ENCODE peak calls at places on chromosomes 4 and X, in five cellular contexts. One of them, this sample, is unnamed.

GRCh38 chr4:186844059-186844681 is 120.5 kb upstream of the FAT1 start:
- DNase-seq in spleen: no peak
- DNase-seq in cardiac fibroblast: peak; percentile 64
- DNase-seq in HFF-Myc: no peak
- DNase-seq in type B pancreatic cell: no peak
- DNase-seq in this sample: peak; percentile 65

GRCh38 chr4:94262163-94263016 is 54.7 kb downstream of the SMARCAD1 start:
- DNase-seq in HFF-Myc: no peak
- DNase-seq in type B pancreatic cell: no peak
- DNase-seq in cardiac fibroblast: no peak
- DNase-seq in spleen: no peak
- DNase-seq in this sample: no peak

GRCh38 chr4:156941940-156942548 is 29.6 kb downstream of the PDGFC start:
- DNase-seq in cardiac fibroblast: peak; percentile 81
- DNase-seq in HFF-Myc: peak; percentile 80
- DNase-seq in type B pancreatic cell: peak; percentile 68
- DNase-seq in spleen: no peak
- DNase-seq in this sample: peak; percentile 86

GRCh38 chrX:154715825-154716224 is 35.1 kb downstream of the GAB3 start:
- DNase-seq in cardiac fibroblast: no peak
- DNase-seq in spleen: no peak
- DNase-seq in type B pancreatic cell: no peak
- DNase-seq in HFF-Myc: no peak
- DNase-seq in this sample: no peak

GRCh38 chr4:142614621-142615323 is 231.3 kb downstream of the INPP4B start:
- DNase-seq in type B pancreatic cell: no peak
- DNase-seq in spleen: no peak
- DNase-seq in cardiac fibroblast: peak; percentile 4
- DNase-seq in HFF-Myc: peak; percentile 49
- DNase-seq in this sample: peak; percentile 43

GRCh38 chr4:89929425-89930272 is 35.0 kb downstream of the MMRN1 start:
- DNase-seq in HFF-Myc: no peak
- DNase-seq in type B pancreatic cell: no peak
- DNase-seq in spleen: no peak
- DNase-seq in cardiac fibroblast: no peak
- DNase-seq in this sample: no peak

GRCh38 chr4:168540086-168540864 is 43.4 kb downstream of the PALLD start:
- DNase-seq in cardiac fibroblast: peak; percentile 31
- DNase-seq in type B pancreatic cell: no peak
- DNase-seq in spleen: no peak
- DNase-seq in HFF-Myc: no peak
- DNase-seq in this sample: peak; percentile 41

GRCh38 chr4:154807042-154807630 is 26.1 kb downstream of the RBM46 start:
- DNase-seq in spleen: no peak
- DNase-seq in cardiac fibroblast: peak; percentile 70
- DNase-seq in type B pancreatic cell: no peak
- DNase-seq in HFF-Myc: peak; percentile 30
- DNase-seq in this sample: peak; percentile 78

GRCh38 chr4:168612435-168613139 is 115.7 kb downstream of the PALLD start:
- DNase-seq in spleen: no peak
- DNase-seq in cardiac fibroblast: peak; percentile 55
- DNase-seq in HFF-Myc: no peak
- DNase-seq in type B pancreatic cell: no peak
- DNase-seq in this sample: peak; percentile 94

GRCh38 chr4:8129136-8129535 is 29.5 kb downstream of the ABLIM2 start:
- DNase-seq in type B pancreatic cell: no peak
- DNase-seq in cardiac fibroblast: no peak
- DNase-seq in HFF-Myc: no peak
- DNase-seq in spleen: no peak
- DNase-seq in this sample: no peak

GRCh38 chrX:53195401-53195800 is 29.6 kb downstream of the KDM5C start:
- DNase-seq in HFF-Myc: no peak
- DNase-seq in spleen: no peak
- DNase-seq in type B pancreatic cell: no peak
- DNase-seq in cardiac fibroblast: no peak
- DNase-seq in this sample: no peak

GRCh38 chrX:12580548-12580947 is 210.7 kb upstream of the PRPS2 start:
- DNase-seq in spleen: no peak
- DNase-seq in cardiac fibroblast: no peak
- DNase-seq in type B pancreatic cell: no peak
- DNase-seq in HFF-Myc: no peak
- DNase-seq in this sample: no peak

GRCh38 chr4:163495900-163496299 is 1.4 kb downstream of the TMA16 start:
- DNase-seq in spleen: no peak
- DNase-seq in cardiac fibroblast: no peak
- DNase-seq in type B pancreatic cell: no peak
- DNase-seq in HFF-Myc: no peak
- DNase-seq in this sample: no peak

GRCh38 chr4:113899260-113900177 is 79.9 kb downstream of the ARSJ start:
- DNase-seq in HFF-Myc: no peak
- DNase-seq in type B pancreatic cell: no peak
- DNase-seq in cardiac fibroblast: no peak
- DNase-seq in spleen: no peak
- DNase-seq in this sample: no peak

GRCh38 chr4:150302553-150302952 is 224.3 kb downstream of the DCLK2 start:
- DNase-seq in spleen: no peak
- DNase-seq in cardiac fibroblast: peak; percentile 94
- DNase-seq in type B pancreatic cell: no peak
- DNase-seq in HFF-Myc: peak; percentile 93
- DNase-seq in this sample: peak; percentile 99

GRCh38 chr4:35760706-35761278 is 483.5 kb downstream of the ARAP2 start:
- DNase-seq in type B pancreatic cell: no peak
- DNase-seq in spleen: no peak
- DNase-seq in cardiac fibroblast: no peak
- DNase-seq in HFF-Myc: no peak
- DNase-seq in this sample: no peak

GRCh38 chr4:86331362-86331761 is 28.5 kb downstream of the MAPK10 start:
- DNase-seq in cardiac fibroblast: no peak
- DNase-seq in type B pancreatic cell: no peak
- DNase-seq in spleen: no peak
- DNase-seq in HFF-Myc: no peak
- DNase-seq in this sample: no peak

GRCh38 chrX:3518870-3519269 is 172.4 kb upstream of the MXRA5 start:
- DNase-seq in HFF-Myc: no peak
- DNase-seq in cardiac fibroblast: peak; percentile 83
- DNase-seq in spleen: no peak
- DNase-seq in type B pancreatic cell: no peak
- DNase-seq in this sample: peak; percentile 91

GRCh38 chr4:37646237-37646636 is 39.9 kb downstream of the RELL1 start:
- DNase-seq in HFF-Myc: no peak
- DNase-seq in cardiac fibroblast: no peak
- DNase-seq in type B pancreatic cell: no peak
- DNase-seq in spleen: no peak
- DNase-seq in this sample: no peak

GRCh38 chr4:40550900-40551546 is 78.6 kb downstream of the RBM47 start:
- DNase-seq in spleen: no peak
- DNase-seq in cardiac fibroblast: peak; percentile 74
- DNase-seq in HFF-Myc: no peak
- DNase-seq in type B pancreatic cell: no peak
- DNase-seq in this sample: peak; percentile 68
- TF ChIP-seq CTCF in spleen: peak; percentile 42
- TF ChIP-seq CTCF in cardiac fibroblast: peak; percentile 51
- TF ChIP-seq CTCF in HFF-Myc: peak; percentile 22
- TF ChIP-seq CTCF in type B pancreatic cell: peak; percentile 52
- TF ChIP-seq CTCF in this sample: peak; percentile 65

DNA sequence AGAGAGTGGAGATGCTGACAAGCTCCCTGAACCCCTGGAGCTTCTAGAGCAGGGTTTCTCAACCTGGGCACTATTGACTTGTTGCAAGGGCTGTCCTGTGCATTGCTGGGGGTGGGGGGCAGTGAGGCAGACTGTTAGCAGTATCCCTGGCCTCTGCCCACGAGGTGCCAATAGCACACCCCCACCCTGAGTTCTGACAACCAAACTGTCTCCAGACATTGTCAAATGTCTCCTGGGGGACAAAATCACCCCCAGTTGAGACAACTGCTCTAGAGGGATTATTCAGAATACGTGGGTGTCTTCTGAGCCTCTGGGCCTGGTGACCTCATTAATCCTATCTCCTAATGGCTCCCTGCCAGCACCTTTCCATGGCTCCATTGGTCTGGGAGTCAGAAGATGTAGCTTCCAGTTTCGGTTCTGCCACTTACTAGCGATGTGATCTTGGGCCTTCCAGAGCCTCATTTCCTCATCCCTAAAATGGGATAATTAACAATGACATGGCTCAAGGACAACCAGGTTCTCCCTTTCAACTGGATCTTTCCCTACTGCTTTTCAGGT is 17.6 kb upstream of the PJA1 start:
- DNase-seq in cardiac fibroblast: no peak
- DNase-seq in type B pancreatic cell: peak; percentile 43
- DNase-seq in HFF-Myc: no peak
- DNase-seq in spleen: no peak
- DNase-seq in this sample: no peak
- TF ChIP-seq CTCF in cardiac fibroblast: no peak
- TF ChIP-seq CTCF in type B pancreatic cell: no peak
- TF ChIP-seq CTCF in HFF-Myc: no peak
- TF ChIP-seq CTCF in spleen: no peak
- TF ChIP-seq CTCF in this sample: no peak

DNA sequence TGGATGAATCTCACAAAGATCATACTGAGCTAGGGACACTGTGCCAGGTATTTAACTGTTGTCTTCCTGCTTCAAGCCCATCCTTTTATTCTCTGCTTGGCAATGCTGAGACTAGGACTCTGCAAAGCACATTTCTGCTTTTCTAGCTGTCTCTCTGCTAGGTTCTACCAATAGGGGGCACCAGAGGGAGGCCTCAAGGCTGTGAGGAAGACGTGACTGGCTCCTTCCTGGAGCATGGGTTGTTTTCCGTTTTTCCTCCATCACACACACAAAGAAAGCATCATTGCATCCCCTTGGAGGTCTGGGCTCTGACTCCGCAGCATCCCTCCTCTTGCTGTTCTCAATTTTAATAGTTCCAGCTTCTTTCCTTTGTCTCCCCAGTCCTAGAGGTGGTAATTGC is 10.9 kb upstream of the DCTD start:
- DNase-seq in HFF-Myc: no peak
- DNase-seq in spleen: no peak
- DNase-seq in type B pancreatic cell: no peak
- DNase-seq in cardiac fibroblast: no peak
- DNase-seq in this sample: no peak
- TF ChIP-seq CTCF in HFF-Myc: peak; percentile 43
- TF ChIP-seq CTCF in spleen: no peak
- TF ChIP-seq CTCF in type B pancreatic cell: peak; percentile 58
- TF ChIP-seq CTCF in cardiac fibroblast: peak; percentile 31
- TF ChIP-seq CTCF in this sample: peak; percentile 4

DNA sequence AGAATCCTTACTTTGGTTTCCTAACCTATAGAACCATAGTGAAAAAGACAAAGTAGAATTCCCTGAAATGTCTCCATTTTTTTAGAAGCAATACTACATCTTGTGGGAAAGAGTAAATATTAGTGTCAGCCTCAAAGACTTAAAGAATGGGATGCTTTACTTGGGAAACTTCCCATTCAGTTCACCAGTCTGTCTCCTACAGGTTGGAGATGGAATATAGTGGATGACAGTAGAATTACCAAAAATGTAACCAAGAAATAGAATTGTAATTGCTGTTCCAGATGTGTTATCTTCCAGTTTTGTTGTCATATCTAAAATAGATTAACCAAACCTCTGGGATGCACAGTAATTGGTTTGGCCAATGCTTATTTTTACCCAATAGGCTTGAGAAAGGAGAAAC is 338.6 kb upstream of the GRID2 start:
- DNase-seq in type B pancreatic cell: no peak
- DNase-seq in spleen: no peak
- DNase-seq in cardiac fibroblast: no peak
- DNase-seq in HFF-Myc: no peak
- DNase-seq in this sample: no peak
- TF ChIP-seq CTCF in type B pancreatic cell: peak; percentile 36
- TF ChIP-seq CTCF in spleen: no peak
- TF ChIP-seq CTCF in cardiac fibroblast: no peak
- TF ChIP-seq CTCF in HFF-Myc: no peak
- TF ChIP-seq CTCF in this sample: peak; percentile 30